ENCODE peak calls at places on chromosomes 2 and 18, in four cellular contexts. One of them, this sample, is unnamed.

GRCh38 chr2:65465857-65466256 is 33.5 kb upstream of the SPRED2 start:
- DNase-seq in K562: no peak
- DNase-seq in HL-60: no peak
- DNase-seq in GM12878: no peak
- DNase-seq in this sample: no peak

GRCh38 chr2:190180313-190181065 is 118.0 kb upstream of the MSTN start:
- DNase-seq in K562: peak; percentile 84
- DNase-seq in HL-60: peak; percentile 18
- DNase-seq in GM12878: no peak
- DNase-seq in this sample: peak; percentile 52

GRCh38 chr18:36328916-36329315 is 31.4 kb downstream of the FHOD3 start:
- DNase-seq in K562: no peak
- DNase-seq in HL-60: no peak
- DNase-seq in GM12878: no peak
- DNase-seq in this sample: no peak

GRCh38 chr2:238851026-238851425 is 3.1 kb downstream of the TWIST2 start:
- DNase-seq in K562: no peak
- DNase-seq in HL-60: no peak
- DNase-seq in GM12878: no peak
- DNase-seq in this sample: no peak

GRCh38 chr2:17934721-17935120 is 56.3 kb downstream of the KCNS3 start:
- DNase-seq in K562: no peak
- DNase-seq in HL-60: no peak
- DNase-seq in GM12878: no peak
- DNase-seq in this sample: no peak

GRCh38 chr2:191857406-191857805 is 10.5 kb upstream of the CAVIN2 start:
- DNase-seq in K562: no peak
- DNase-seq in HL-60: no peak
- DNase-seq in GM12878: no peak
- DNase-seq in this sample: no peak

GRCh38 chr2:158291544-158292175 is 164.9 kb downstream of the CCDC148 start:
- DNase-seq in K562: no peak
- DNase-seq in HL-60: no peak
- DNase-seq in GM12878: no peak
- DNase-seq in this sample: no peak

GRCh38 chr2:195392446-195393336 is 264.3 kb upstream of the SLC39A10 start:
- DNase-seq in K562: no peak
- DNase-seq in HL-60: no peak
- DNase-seq in GM12878: peak; percentile 13
- DNase-seq in this sample: no peak

GRCh38 chr18:59606193-59607175 is 90.7 kb downstream of the CCBE1 start:
- DNase-seq in K562: no peak
- DNase-seq in HL-60: no peak
- DNase-seq in GM12878: no peak
- DNase-seq in this sample: no peak

GRCh38 chr2:120149406-120149805 is 73.8 kb downstream of the TMEM185B start:
- DNase-seq in K562: no peak
- DNase-seq in HL-60: no peak
- DNase-seq in GM12878: no peak
- DNase-seq in this sample: no peak

GRCh38 chr18:62634471-62634870 is 80.9 kb upstream of the PHLPP1 start:
- DNase-seq in K562: no peak
- DNase-seq in HL-60: no peak
- DNase-seq in GM12878: no peak
- DNase-seq in this sample: no peak

GRCh38 chr2:71944183-71944550 is 203.5 kb downstream of the CYP26B1 start:
- DNase-seq in K562: no peak
- DNase-seq in HL-60: no peak
- DNase-seq in GM12878: no peak
- DNase-seq in this sample: no peak

GRCh38 chr2:120667981-120668380 is 67.7 kb upstream of the GLI2 start:
- DNase-seq in K562: no peak
- DNase-seq in HL-60: no peak
- DNase-seq in GM12878: no peak
- DNase-seq in this sample: no peak

GRCh38 chr2:159659474-159659873 is 43.1 kb upstream of the BAZ2B start:
- DNase-seq in K562: no peak
- DNase-seq in HL-60: no peak
- DNase-seq in GM12878: no peak
- DNase-seq in this sample: no peak

GRCh38 chr18:159037-159652 is 788 bp downstream of the USP14 start:
- DNase-seq in K562: peak; percentile 27
- DNase-seq in HL-60: peak; percentile 14
- DNase-seq in GM12878: no peak
- DNase-seq in this sample: no peak

GRCh38 chr18:67318651-67319050 is 197.9 kb downstream of the DSEL start:
- DNase-seq in K562: no peak
- DNase-seq in HL-60: no peak
- DNase-seq in GM12878: no peak
- DNase-seq in this sample: no peak

GRCh38 chr2:214587442-214587841 is 176.6 kb downstream of the VWC2L start:
- DNase-seq in K562: peak; percentile 3
- DNase-seq in HL-60: peak; percentile 2
- DNase-seq in GM12878: no peak
- DNase-seq in this sample: no peak

GRCh38 chr2:7792031-7792651 is 874.9 kb downstream of the RNF144A start:
- DNase-seq in K562: no peak
- DNase-seq in HL-60: no peak
- DNase-seq in GM12878: no peak
- DNase-seq in this sample: no peak

GRCh38 chr2:189406612-189407011 is 34.7 kb upstream of the WDR75 start:
- DNase-seq in K562: no peak
- DNase-seq in HL-60: no peak
- DNase-seq in GM12878: no peak
- DNase-seq in this sample: no peak

GRCh38 chr2:127630409-127631183 is 15.4 kb upstream of the GPR17 start:
- DNase-seq in K562: no peak
- DNase-seq in HL-60: peak; percentile 55
- DNase-seq in GM12878: no peak
- DNase-seq in this sample: no peak

GRCh38 chr2:98508690-98509054 is 64.0 kb downstream of the INPP4A start:
- DNase-seq in K562: peak; percentile 44
- DNase-seq in HL-60: peak; percentile 94
- DNase-seq in GM12878: no peak
- DNase-seq in this sample: no peak

GRCh38 chr2:37920570-37920969 is 4.5 kb upstream of the RMDN2 start:
- DNase-seq in K562: no peak
- DNase-seq in HL-60: no peak
- DNase-seq in GM12878: no peak
- DNase-seq in this sample: no peak

GRCh38 chr2:177355874-177356273 is 36.7 kb upstream of the AGPS start:
- DNase-seq in K562: no peak
- DNase-seq in HL-60: no peak
- DNase-seq in GM12878: no peak
- DNase-seq in this sample: no peak

GRCh38 chr2:218392891-218393462 is 6.7 kb upstream of the CTDSP1 start:
- DNase-seq in K562: no peak
- DNase-seq in HL-60: no peak
- DNase-seq in GM12878: no peak
- DNase-seq in this sample: no peak

GRCh38 chr2:213148572-213149331 is 2.7 kb downstream of the IKZF2 start:
- DNase-seq in K562: no peak
- DNase-seq in HL-60: no peak
- DNase-seq in GM12878: no peak
- DNase-seq in this sample: no peak

GRCh38 chr2:40115894-40116293 is 336.0 kb downstream of the SLC8A1 start:
- DNase-seq in K562: no peak
- DNase-seq in HL-60: no peak
- DNase-seq in GM12878: no peak
- DNase-seq in this sample: no peak

GRCh38 chr2:240642061-240642805 is 17.0 kb downstream of the GPR35 start:
- DNase-seq in K562: no peak
- DNase-seq in HL-60: no peak
- DNase-seq in GM12878: no peak
- DNase-seq in this sample: no peak

GRCh38 chr2:29309090-29310054 is 194.2 kb downstream of the CLIP4 start:
- DNase-seq in K562: peak; percentile 64
- DNase-seq in HL-60: peak; percentile 58
- DNase-seq in GM12878: no peak
- DNase-seq in this sample: peak; percentile 30

GRCh38 chr2:128734521-128735295 is 416.0 kb upstream of the HS6ST1 start:
- DNase-seq in K562: no peak
- DNase-seq in HL-60: peak; percentile 79
- DNase-seq in GM12878: no peak
- DNase-seq in this sample: no peak

GRCh38 chr2:235692671-235693171 is 198.9 kb downstream of the AGAP1 start:
- DNase-seq in K562: no peak
- DNase-seq in HL-60: no peak
- DNase-seq in GM12878: no peak
- DNase-seq in this sample: no peak

GRCh38 chr2:230335461-230335863 is 8.5 kb downstream of the SP140L start:
- DNase-seq in K562: peak; percentile 16
- DNase-seq in HL-60: no peak
- DNase-seq in GM12878: no peak
- DNase-seq in this sample: no peak

GRCh38 chr2:33529771-33530481 is 53.5 kb downstream of the RASGRP3 start:
- DNase-seq in K562: peak; percentile 10
- DNase-seq in HL-60: no peak
- DNase-seq in GM12878: peak; percentile 28
- DNase-seq in this sample: no peak

GRCh38 chr2:84980263-84980983 is 9.5 kb downstream of the KCMF1 start:
- DNase-seq in K562: no peak
- DNase-seq in HL-60: no peak
- DNase-seq in GM12878: no peak
- DNase-seq in this sample: no peak

GRCh38 chr2:166057363-166058169 is 70.3 kb downstream of the SCN1A start:
- DNase-seq in K562: peak; percentile 16
- DNase-seq in HL-60: no peak
- DNase-seq in GM12878: no peak
- DNase-seq in this sample: no peak

GRCh38 chr2:176188969-176189665 is 649 bp downstream of the HOXD1 start:
- DNase-seq in K562: no peak
- DNase-seq in HL-60: no peak
- DNase-seq in GM12878: no peak
- DNase-seq in this sample: no peak

GRCh38 chr2:55861733-55862132 is 61.8 kb downstream of the EFEMP1 start:
- DNase-seq in K562: no peak
- DNase-seq in HL-60: no peak
- DNase-seq in GM12878: no peak
- DNase-seq in this sample: no peak
- TF ChIP-seq SPI1 in K562: no peak
- TF ChIP-seq SPI1 in HL-60: no peak
- TF ChIP-seq SPI1 in GM12878: no peak
- TF ChIP-seq SPI1 in this sample: no peak

GRCh38 chr2:9164112-9164608 is 42.5 kb upstream of the ASAP2 start:
- DNase-seq in K562: no peak
- DNase-seq in HL-60: no peak
- DNase-seq in GM12878: no peak
- DNase-seq in this sample: no peak
- TF ChIP-seq SPI1 in K562: no peak
- TF ChIP-seq SPI1 in HL-60: no peak
- TF ChIP-seq SPI1 in GM12878: no peak
- TF ChIP-seq SPI1 in this sample: no peak

GRCh38 chr2:232781765-232782164 is 5.4 kb upstream of the KCNJ13 start:
- DNase-seq in K562: no peak
- DNase-seq in HL-60: no peak
- DNase-seq in GM12878: peak; percentile 55
- DNase-seq in this sample: no peak
- TF ChIP-seq SPI1 in K562: no peak
- TF ChIP-seq SPI1 in HL-60: no peak
- TF ChIP-seq SPI1 in GM12878: no peak
- TF ChIP-seq SPI1 in this sample: no peak

GRCh38 chr2:43279317-43279840 is 53.0 kb upstream of the ZFP36L2 start:
- DNase-seq in K562: no peak
- DNase-seq in HL-60: no peak
- DNase-seq in GM12878: no peak
- DNase-seq in this sample: no peak

GRCh38 chr2:43276517-43276931 is 50.1 kb upstream of the ZFP36L2 start:
- DNase-seq in K562: no peak
- DNase-seq in HL-60: no peak
- DNase-seq in GM12878: no peak
- DNase-seq in this sample: no peak

GRCh38 chr2:43276962-43277383 is 50.6 kb upstream of the ZFP36L2 start:
- DNase-seq in K562: no peak
- DNase-seq in HL-60: no peak
- DNase-seq in GM12878: no peak
- DNase-seq in this sample: no peak

GRCh38 chr2:43280994-43281393 is 54.6 kb upstream of the ZFP36L2 start:
- DNase-seq in K562: no peak
- DNase-seq in HL-60: no peak
- DNase-seq in GM12878: no peak
- DNase-seq in this sample: no peak

GRCh38 chr2:43278683-43279220 is 52.3 kb upstream of the ZFP36L2 start:
- DNase-seq in K562: no peak
- DNase-seq in HL-60: no peak
- DNase-seq in GM12878: no peak
- DNase-seq in this sample: no peak
- TF ChIP-seq SPI1 in K562: no peak
- TF ChIP-seq SPI1 in HL-60: no peak
- TF ChIP-seq SPI1 in GM12878: no peak
- TF ChIP-seq SPI1 in this sample: no peak

DNA sequence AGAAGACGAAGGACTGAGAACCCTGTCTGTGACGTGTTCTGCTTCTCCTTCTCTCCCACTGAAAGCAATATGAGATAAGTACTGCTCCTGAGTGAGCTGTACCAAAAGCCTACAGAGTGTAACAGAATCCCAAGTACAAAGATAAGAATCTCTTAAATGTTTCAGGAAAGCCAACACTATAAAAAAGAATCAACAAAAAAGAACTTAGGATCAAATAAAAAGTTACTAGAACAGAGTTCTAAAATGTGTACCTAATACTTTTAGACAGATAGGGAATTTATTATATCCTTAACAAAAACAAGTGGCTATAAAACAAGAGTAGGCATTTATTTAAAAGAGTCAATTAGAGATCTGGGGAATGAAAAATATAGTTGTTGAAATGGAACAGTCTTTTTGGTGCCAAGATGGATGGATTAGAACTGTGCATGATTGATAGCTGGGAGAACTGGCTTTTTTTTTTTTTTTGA is 49.0 kb downstream of the NCOA1 start:
- DNase-seq in K562: no peak
- DNase-seq in HL-60: no peak
- DNase-seq in GM12878: no peak
- DNase-seq in this sample: no peak
- TF ChIP-seq SPI1 in K562: no peak
- TF ChIP-seq SPI1 in HL-60: no peak
- TF ChIP-seq SPI1 in GM12878: no peak
- TF ChIP-seq SPI1 in this sample: no peak

GRCh38 chr18:45658756-45659155 is 43.5 kb downstream of the SLC14A2 start:
- DNase-seq in K562: no peak
- DNase-seq in HL-60: no peak
- DNase-seq in GM12878: no peak
- DNase-seq in this sample: no peak
- TF ChIP-seq SPI1 in K562: no peak
- TF ChIP-seq SPI1 in HL-60: no peak
- TF ChIP-seq SPI1 in GM12878: no peak
- TF ChIP-seq SPI1 in this sample: no peak

GRCh38 chr2:142037744-142038143 is 93.1 kb downstream of the LRP1B start:
- DNase-seq in K562: no peak
- DNase-seq in HL-60: no peak
- DNase-seq in GM12878: no peak
- DNase-seq in this sample: no peak
- TF ChIP-seq SPI1 in K562: no peak
- TF ChIP-seq SPI1 in HL-60: no peak
- TF ChIP-seq SPI1 in GM12878: no peak
- TF ChIP-seq SPI1 in this sample: no peak